ENCODE peak calls at places on chromosomes 2 and 18, in ten cellular contexts. T is testis, H is IMR-90, X is heart left ventricle, B is ovary, R is breast epithelium, Z is sigmoid colon, N is A549, Y is uterus, J is stomach. O is an unnamed sample.

GRCh38 chr18:46456691-46457090 is 200.3 kb downstream of the LOXHD1 start:
- DNase-seq in T (no peak), H (no peak), X (no peak), B (no peak), R (no peak), Z (no peak), N (no peak), Y (no peak), J (no peak), O (no peak)

GRCh38 chr2:173496746-173497145 is 142.1 kb downstream of the CDCA7 start:
- DNase-seq in T (no peak), H (peak; percentile 53), X (no peak), B (no peak), R (no peak), Z (no peak), N (no peak), Y (no peak), J (no peak), O (no peak)

GRCh38 chr2:213159768-213160167 is 8.4 kb upstream of the IKZF2 start:
- DNase-seq in T (no peak), H (no peak), X (no peak), B (no peak), R (no peak), Z (no peak), N (no peak), Y (no peak), J (no peak), O (no peak)

GRCh38 chr2:183951636-183952035 is 646.7 kb upstream of the ZNF804A start:
- DNase-seq in T (no peak), H (no peak), X (no peak), B (no peak), R (no peak), Z (no peak), N (no peak), Y (no peak), J (no peak), O (no peak)

GRCh38 chr2:190646780-190647626 is 1.9 kb upstream of the NAB1 start:
- DNase-seq in T (no peak), H (no peak), X (no peak), B (no peak), R (no peak), Z (no peak), N (no peak), Y (no peak), J (no peak), O (no peak)

GRCh38 chr18:72544092-72544886 is at the start of gene CBLN2:
- DNase-seq in T (peak; percentile 72), H (peak; percentile 18), X (peak; percentile 64), B (peak; percentile 44), R (no peak), Z (no peak), N (peak; percentile 49), Y (no peak), J (no peak), O (no peak)

GRCh38 chr2:117199511-117199910 is 615.0 kb upstream of the DDX18 start:
- DNase-seq in T (no peak), H (no peak), X (no peak), B (no peak), R (no peak), Z (no peak), N (no peak), Y (no peak), J (no peak), O (no peak)

GRCh38 chr18:33440011-33440383 is 524 bp downstream of the CCDC178 start:
- DNase-seq in T (peak; percentile 54), H (peak; percentile 60), X (peak; percentile 64), B (peak; percentile 76), R (no peak), Z (peak; percentile 66), N (peak; percentile 3), Y (peak; percentile 18), J (peak; percentile 54), O (no peak)

GRCh38 chr2:167753142-167753541 is 494.3 kb downstream of the STK39 start:
- DNase-seq in T (no peak), H (no peak), X (no peak), B (no peak), R (no peak), Z (no peak), N (no peak), Y (no peak), J (no peak), O (no peak)

GRCh38 chr2:239830718-239831271 is 194.3 kb downstream of the NDUFA10 start:
- DNase-seq in T (peak; percentile 6), H (no peak), X (peak; percentile 51), B (peak; percentile 32), R (peak; percentile 13), Z (peak; percentile 62), N (no peak), Y (peak; percentile 8), J (peak; percentile 24), O (peak; percentile 74)

GRCh38 chr2:64330281-64330680 is 123.7 kb upstream of the LGALSL start:
- DNase-seq in T (no peak), H (no peak), X (no peak), B (no peak), R (no peak), Z (no peak), N (no peak), Y (no peak), J (no peak), O (no peak)

GRCh38 chr2:196592912-196593881 is 46.3 kb upstream of the CCDC150 start:
- DNase-seq in T (peak; percentile 72), H (peak; percentile 57), X (peak; percentile 76), B (peak; percentile 36), R (no peak), Z (no peak), N (peak; percentile 60), Y (no peak), J (no peak), O (no peak)

GRCh38 chr18:32469190-32469611 is 1.5 kb downstream of the GAREM1 start:
- DNase-seq in T (peak; percentile 41), H (peak; percentile 36), X (peak; percentile 63), B (peak; percentile 46), R (no peak), Z (peak; percentile 66), N (peak; percentile 12), Y (peak; percentile 21), J (peak; percentile 49), O (no peak)

GRCh38 chr18:50196261-50196660 is 1.3 kb upstream of the MYO5B start:
- DNase-seq in T (no peak), H (no peak), X (no peak), B (no peak), R (no peak), Z (no peak), N (no peak), Y (no peak), J (no peak), O (no peak)

GRCh38 chr2:99537910-99538485 is 48.2 kb upstream of the REV1 start:
- DNase-seq in T (no peak), H (no peak), X (no peak), B (no peak), R (no peak), Z (no peak), N (no peak), Y (no peak), J (no peak), O (no peak)

GRCh38 chr2:99545622-99546021 is 55.8 kb upstream of the REV1 start:
- DNase-seq in T (no peak), H (no peak), X (no peak), B (no peak), R (no peak), Z (no peak), N (no peak), Y (no peak), J (no peak), O (no peak)

GRCh38 chr2:99545066-99545465 is 55.2 kb upstream of the REV1 start:
- DNase-seq in T (no peak), H (peak; percentile 57), X (no peak), B (no peak), R (no peak), Z (no peak), N (no peak), Y (no peak), J (no peak), O (no peak)

GRCh38 chr2:99544608-99545007 is 54.8 kb upstream of the REV1 start:
- DNase-seq in T (no peak), H (no peak), X (no peak), B (no peak), R (no peak), Z (no peak), N (no peak), Y (no peak), J (no peak), O (no peak)

GRCh38 chr2:99543247-99543646 is 53.4 kb upstream of the REV1 start:
- DNase-seq in T (no peak), H (peak; percentile 16), X (no peak), B (no peak), R (no peak), Z (no peak), N (no peak), Y (no peak), J (no peak), O (no peak)
- TF ChIP-seq CTCF in T (no peak), H (no peak), X (no peak), B (no peak), R (no peak), Z (no peak), N (no peak), Y (no peak), J (no peak), O (no peak)

GRCh38 chr2:35081001-35081628 is 1274.5 kb upstream of the CRIM1 start:
- DNase-seq in T (no peak), H (no peak), X (no peak), B (no peak), R (no peak), Z (no peak), N (peak; percentile 6), Y (no peak), J (no peak), O (no peak)
- H3K27ac ChIP-seq in T (no peak overlapping the region), H (no peak overlapping the region), X (no peak overlapping the region), B (no peak overlapping the region), R (no peak overlapping the region), Z (no peak overlapping the region), N (peak overlapping the region; percentile 10), Y (no peak overlapping the region), J (no peak overlapping the region), O (no peak overlapping the region)

DNA sequence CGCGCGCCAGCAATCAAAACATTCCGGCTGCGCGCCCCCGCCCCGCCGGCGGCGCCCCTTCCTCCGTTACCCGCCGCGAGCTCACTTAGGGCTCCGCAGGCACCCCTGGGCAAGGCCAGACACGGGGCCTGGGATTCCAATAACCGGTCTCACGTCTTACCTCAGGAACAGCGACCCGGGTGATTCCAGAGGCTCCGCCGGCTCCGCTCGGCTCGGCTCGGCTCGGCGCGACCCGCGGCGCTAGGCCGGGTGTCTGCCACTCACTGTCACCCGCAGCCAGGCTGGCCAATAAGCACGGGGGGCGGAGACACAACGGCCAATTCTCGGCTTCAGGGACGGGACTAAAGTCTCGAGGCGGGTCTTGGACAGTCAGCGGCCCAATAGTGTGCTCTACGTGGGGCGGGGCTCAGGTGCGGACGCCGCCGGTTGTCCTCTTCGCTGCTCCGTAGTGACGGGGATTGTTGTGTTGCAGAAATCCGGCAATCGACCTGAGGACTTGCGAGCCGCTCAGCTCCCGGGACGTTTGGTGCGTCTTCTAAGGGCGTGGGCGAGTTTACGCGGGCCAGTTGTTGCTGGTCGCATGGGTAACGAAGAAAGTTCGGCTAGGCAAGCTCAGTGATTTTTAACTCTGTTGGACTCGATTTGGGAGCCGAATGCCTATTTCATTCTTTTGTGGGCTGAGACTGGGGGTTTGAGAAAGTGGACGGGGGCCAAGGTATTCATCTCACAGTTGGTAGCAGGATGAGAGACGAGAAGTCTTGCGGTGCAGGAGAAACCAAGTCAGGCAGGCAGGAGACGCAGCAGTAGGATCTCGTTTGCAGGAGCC is at the start of the genes ANKZF1 and ATG9A:
- DNase-seq in T (peak; percentile 100), H (peak; percentile 98), X (peak; percentile 98), B (peak; percentile 98), R (peak; percentile 99), Z (peak; percentile 100), N (peak; percentile 97), Y (peak; percentile 98), J (peak; percentile 99), O (peak; percentile 99)
- TF ChIP-seq POLR2A in T (no peak), H (peak; percentile 87), X (peak; percentile 85), B (peak; percentile 79), R (peak; percentile 63), Z (peak; percentile 68), N (peak; percentile 53), Y (peak; percentile 81), J (no peak), O (no peak)

GRCh38 chr2:18883626-18884456 is 294.5 kb upstream of the NT5C1B start:
- DNase-seq in T (peak; percentile 39), H (peak; percentile 62), X (no peak), B (no peak), R (no peak), Z (no peak), N (no peak), Y (no peak), J (no peak), O (no peak)
- TF ChIP-seq CTCF in T (no peak), H (peak; percentile 54), X (no peak), B (no peak), R (no peak), Z (no peak), N (peak; percentile 57), Y (no peak), J (no peak), O (no peak)

O was measured in vagina.